ENCODE peak calls at places on chromosomes 2 and 18, in nine cellular contexts. Y is AG20443, K is GM12865, E is hippocampal formation, N is RKO, Q is choroid plexus epithelial cell, Z is NCI-H345, H is H1, X is NCI-H1694 treated with DMSO at 0.1 percent for 48 hours. W is an unnamed sample.
A peak's percentile ranks its signal among the peaks of the same experiment; 100 is the strongest.

GRCh38 chr2:112087346-112088020 is 32.4 kb downstream of the TMEM87B start:
- DNase-seq in Y (no peak), K (peak; percentile 84), E (no peak), N (no peak), Q (no peak), Z (no peak), H (no peak), X (no peak), W (no peak)

GRCh38 chr18:46917108-46917807 is at the start of the genes KATNAL2 and PIAS2:
- DNase-seq in Y (peak; percentile 94), K (peak; percentile 92), E (peak; percentile 75), N (peak; percentile 80), Q (peak; percentile 56), Z (peak; percentile 87), H (peak; percentile 87), X (peak; percentile 32), W (peak; percentile 94)

GRCh38 chr18:57008001-57008686 is 138.7 kb upstream of the BOD1L2 start:
- DNase-seq in Y (no peak), K (no peak), E (no peak), N (no peak), Q (no peak), Z (no peak), H (no peak), X (no peak), W (no peak)

GRCh38 chr2:19577668-19578067 is 219.2 kb upstream of the OSR1 start:
- DNase-seq in Y (no peak), K (no peak), E (no peak), N (no peak), Q (peak; percentile 47), Z (no peak), H (no peak), X (no peak), W (no peak)

GRCh38 chr2:119317556-119317955 is 49.1 kb downstream of the C2orf76 start:
- DNase-seq in Y (no peak), K (no peak), E (no peak), N (no peak), Q (peak; percentile 5), Z (no peak), H (no peak), X (no peak), W (no peak)

GRCh38 chr2:196902828-196903227 is 23.7 kb downstream of the PGAP1 start:
- DNase-seq in Y (no peak), K (no peak), E (no peak), N (no peak), Q (peak; percentile 20), Z (no peak), H (no peak), X (no peak), W (no peak)

GRCh38 chr18:46332286-46332801 is 228.2 kb downstream of the HAUS1 start:
- DNase-seq in Y (no peak), K (no peak), E (no peak), N (no peak), Q (no peak), Z (no peak), H (no peak), X (no peak), W (no peak)

GRCh38 chr2:112138143-112139032 is at the start of gene FBLN7:
- DNase-seq in Y (peak; percentile 77), K (no peak), E (no peak), N (no peak), Q (peak; percentile 11), Z (peak; percentile 47), H (no peak), X (no peak), W (peak; percentile 45)

GRCh38 chr2:14633031-14633430 is 514 bp downstream of the LRATD1 start:
- DNase-seq in Y (no peak), K (no peak), E (no peak), N (no peak), Q (no peak), Z (peak; percentile 80), H (peak; percentile 57), X (no peak), W (no peak)

GRCh38 chr18:5943514-5943913 is 48.2 kb upstream of the TMEM200C start:
- DNase-seq in Y (no peak), K (no peak), E (no peak), N (no peak), Q (peak; percentile 29), Z (peak; percentile 41), H (no peak), X (peak; percentile 62), W (no peak)

GRCh38 chr2:69549421-69549820 is 94.1 kb downstream of the AAK1 start:
- DNase-seq in Y (peak; percentile 34), K (no peak), E (no peak), N (no peak), Q (peak; percentile 64), Z (no peak), H (no peak), X (no peak), W (no peak)

GRCh38 chr2:10057231-10058107 is 14.1 kb downstream of the KLF11 start:
- DNase-seq in Y (peak; percentile 87), K (peak; percentile 45), E (no peak), N (no peak), Q (peak; percentile 71), Z (no peak), H (peak; percentile 85), X (no peak), W (peak; percentile 85)

GRCh38 chr2:236408090-236408489 is 143.9 kb upstream of the ASB18 start:
- DNase-seq in Y (no peak), K (no peak), E (no peak), N (no peak), Q (no peak), Z (no peak), H (no peak), X (no peak), W (no peak)

GRCh38 chr2:240982821-240983281 is 15.6 kb upstream of the SNED1 start:
- DNase-seq in Y (no peak), K (no peak), E (no peak), N (no peak), Q (no peak), Z (no peak), H (no peak), X (no peak), W (no peak)

GRCh38 chr18:32470136-32470712 is 458 bp downstream of the GAREM1 start:
- DNase-seq in Y (no peak), K (peak; percentile 21), E (peak; percentile 51), N (peak; percentile 16), Q (peak; percentile 42), Z (peak; percentile 29), H (peak; percentile 59), X (no peak), W (no peak)

GRCh38 chr18:62991959-62992358 is 276.6 kb downstream of the PHLPP1 start:
- DNase-seq in Y (no peak), K (no peak), E (no peak), N (no peak), Q (no peak), Z (no peak), H (peak; percentile 64), X (no peak), W (no peak)

GRCh38 chr2:120678251-120678650 is 57.4 kb upstream of the GLI2 start:
- DNase-seq in Y (peak; percentile 48), K (no peak), E (no peak), N (no peak), Q (peak; percentile 27), Z (no peak), H (no peak), X (no peak), W (no peak)

GRCh38 chr2:8452979-8453903 is 228.6 kb upstream of the ID2 start:
- DNase-seq in Y (peak; percentile 65), K (no peak), E (no peak), N (no peak), Q (no peak), Z (no peak), H (no peak), X (no peak), W (peak; percentile 51)

GRCh38 chr2:134144081-134144596 is 109.7 kb upstream of the MGAT5 start:
- DNase-seq in Y (no peak), K (no peak), E (no peak), N (no peak), Q (no peak), Z (no peak), H (no peak), X (no peak), W (peak; percentile 21)

GRCh38 chr2:26846881-26847662 is 860 bp upstream of the DPYSL5 start:
- DNase-seq in Y (no peak), K (no peak), E (no peak), N (no peak), Q (no peak), Z (peak; percentile 81), H (no peak), X (peak; percentile 55), W (peak; percentile 29)

GRCh38 chr18:47747260-47747795 is 183.1 kb downstream of the SMAD2 start:
- DNase-seq in Y (peak; percentile 5), K (no peak), E (no peak), N (no peak), Q (no peak), Z (no peak), H (no peak), X (no peak), W (no peak)

GRCh38 chr2:219176818-219177593 is at the start of gene CNPPD1:
- DNase-seq in Y (peak; percentile 90), K (peak; percentile 94), E (peak; percentile 77), N (peak; percentile 83), Q (peak; percentile 76), Z (peak; percentile 88), H (peak; percentile 84), X (peak; percentile 64), W (peak; percentile 92)

GRCh38 chr2:119435148-119435952 is 3.7 kb downstream of the TMEM37 start:
- DNase-seq in Y (no peak), K (peak; percentile 23), E (no peak), N (no peak), Q (no peak), Z (no peak), H (no peak), X (no peak), W (no peak)

GRCh38 chr2:181106789-181107418 is 126.5 kb downstream of the UBE2E3 start:
- DNase-seq in Y (peak; percentile 45), K (peak; percentile 93), E (no peak), N (peak; percentile 82), Q (peak; percentile 98), Z (no peak), H (no peak), X (no peak), W (no peak)

GRCh38 chr2:122627388-122627787 is 871.9 kb downstream of the TSN start:
- DNase-seq in Y (no peak), K (no peak), E (no peak), N (no peak), Q (peak; percentile 30), Z (no peak), H (no peak), X (no peak), W (no peak)

GRCh38 chr2:26735883-26736588 is 28.0 kb upstream of the SLC35F6 start:
- DNase-seq in Y (no peak), K (no peak), E (peak; percentile 25), N (no peak), Q (no peak), Z (no peak), H (no peak), X (no peak), W (no peak)

GRCh38 chr2:172710584-172711024 is 25.0 kb upstream of the RAPGEF4 start:
- DNase-seq in Y (peak; percentile 82), K (peak; percentile 21), E (no peak), N (peak; percentile 62), Q (peak; percentile 79), Z (peak; percentile 79), H (peak; percentile 52), X (peak; percentile 44), W (peak; percentile 70)

GRCh38 chr2:10389596-10389995 is 58.5 kb downstream of the ODC1 start:
- DNase-seq in Y (peak; percentile 77), K (no peak), E (no peak), N (no peak), Q (no peak), Z (no peak), H (no peak), X (no peak), W (no peak)

GRCh38 chr2:33250417-33251029 is 225.9 kb upstream of the RASGRP3 start:
- DNase-seq in Y (no peak), K (no peak), E (no peak), N (no peak), Q (no peak), Z (no peak), H (no peak), X (no peak), W (no peak)

W was measured in cerebellum.